ENCODE peak calls at places on chromosomes 2 and 18, in ten cellular contexts. E is PC-9, K is fibroblast of lung, I is heart left ventricle, N is uterus, S is GM12878, G is endothelial cell of umbilical vein, V is ovary, X is WERI-Rb-1, B is tibial nerve. F is an unnamed sample.

GRCh38 chr2:199223791-199224190 is 233.9 kb downstream of the SATB2 start:
- DNase-seq in E (peak; percentile 22), K (peak; percentile 85), I (no peak), N (no peak), S (no peak), G (no peak), V (no peak), X (no peak), B (no peak), F (peak; percentile 69)

GRCh38 chr2:235500110-235500760 is 6.4 kb downstream of the AGAP1 start:
- DNase-seq in E (no peak), K (no peak), I (no peak), N (no peak), S (no peak), G (no peak), V (no peak), X (no peak), B (no peak), F (no peak)

GRCh38 chr2:131033786-131034121 is 59.5 kb downstream of the FAM168B start:
- DNase-seq in E (no peak), K (no peak), I (no peak), N (no peak), S (no peak), G (no peak), V (no peak), X (no peak), B (no peak), F (no peak)

GRCh38 chr2:128187032-128187654 is 96.1 kb downstream of the UGGT1 start:
- DNase-seq in E (no peak), K (peak; percentile 81), I (no peak), N (no peak), S (no peak), G (peak; percentile 85), V (no peak), X (peak; percentile 57), B (no peak), F (peak; percentile 26)

GRCh38 chr2:65231892-65232477 is 4.4 kb downstream of the ACTR2 start:
- DNase-seq in E (no peak), K (peak; percentile 70), I (no peak), N (no peak), S (no peak), G (no peak), V (no peak), X (no peak), B (no peak), F (no peak)

GRCh38 chr18:46886893-46887292 is 30.4 kb downstream of the PIAS2 start:
- DNase-seq in E (no peak), K (no peak), I (no peak), N (no peak), S (no peak), G (no peak), V (no peak), X (no peak), B (no peak), F (no peak)

GRCh38 chr2:214601852-214602251 is 191.0 kb downstream of the VWC2L start:
- DNase-seq in E (no peak), K (no peak), I (no peak), N (no peak), S (no peak), G (no peak), V (no peak), X (no peak), B (no peak), F (no peak)

GRCh38 chr2:209331291-209331844 is 92.5 kb upstream of the MAP2 start:
- DNase-seq in E (no peak), K (peak; percentile 49), I (no peak), N (no peak), S (no peak), G (peak; percentile 43), V (no peak), X (peak; percentile 17), B (no peak), F (peak; percentile 65)

GRCh38 chr2:237566401-237567235 is at the start of gene PRLH:
- DNase-seq in E (no peak), K (no peak), I (no peak), N (peak; percentile 20), S (no peak), G (no peak), V (peak; percentile 32), X (no peak), B (no peak), F (no peak)

GRCh38 chr2:237569896-237570295 is 3.5 kb downstream of the PRLH start:
- DNase-seq in E (no peak), K (no peak), I (no peak), N (no peak), S (no peak), G (no peak), V (no peak), X (no peak), B (no peak), F (no peak)

GRCh38 chr2:237569041-237569440 is 2.7 kb downstream of the PRLH start:
- DNase-seq in E (no peak), K (no peak), I (no peak), N (no peak), S (no peak), G (no peak), V (no peak), X (no peak), B (no peak), F (no peak)

GRCh38 chr2:237567276-237568029 is 1.1 kb downstream of the PRLH start:
- DNase-seq in E (no peak), K (no peak), I (no peak), N (no peak), S (no peak), G (no peak), V (peak; percentile 30), X (no peak), B (no peak), F (no peak)

DNA sequence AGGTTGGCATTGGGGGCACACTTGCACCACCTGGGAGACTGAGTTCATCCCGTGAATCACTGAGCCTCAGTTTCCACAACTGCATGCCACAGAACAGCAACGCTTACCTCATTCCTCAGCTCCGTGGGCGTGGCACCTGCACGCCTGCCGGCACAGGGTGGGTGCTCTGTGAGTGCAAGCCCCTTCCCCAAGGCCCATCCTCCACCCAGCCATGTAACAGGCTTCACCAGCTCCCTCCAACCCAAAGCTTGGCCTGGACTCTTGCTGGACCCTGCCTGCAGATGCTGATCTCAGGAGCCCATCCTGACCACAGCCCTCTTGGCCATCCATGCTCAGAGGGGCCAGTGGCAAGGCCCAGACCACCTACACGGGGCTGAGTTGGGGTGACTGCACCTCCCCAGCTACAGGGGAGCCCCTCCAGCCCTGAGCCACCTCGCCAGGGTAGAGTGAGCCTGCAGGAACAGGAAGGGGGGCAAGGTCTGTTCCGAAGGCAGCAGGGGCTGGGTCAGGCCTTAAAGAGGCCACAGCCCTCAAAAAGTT is 1.8 kb downstream of the PRLH start:
- DNase-seq in E (no peak), K (no peak), I (no peak), N (no peak), S (no peak), G (no peak), V (peak; percentile 24), X (no peak), B (no peak), F (no peak)
- H3K27me3 ChIP-seq in E (peaks cover 16% of the 10 kb centered on the region), K (peaks cover under 1% of the 10 kb centered on the region), I (no peaks in the 10 kb centered on the region), N (no peaks in the 10 kb centered on the region), S (no peaks in the 10 kb centered on the region), G (no peaks in the 10 kb centered on the region), V (no peaks in the 10 kb centered on the region), X (peaks cover 68% of the 10 kb centered on the region), B (peaks cover 18% of the 10 kb centered on the region), F (no peaks in the 10 kb centered on the region)

GRCh38 chr18:65202091-65202490 is 548.7 kb upstream of the CDH7 start:
- DNase-seq in E (no peak), K (no peak), I (no peak), N (no peak), S (no peak), G (no peak), V (no peak), X (no peak), B (no peak), F (no peak)

DNA sequence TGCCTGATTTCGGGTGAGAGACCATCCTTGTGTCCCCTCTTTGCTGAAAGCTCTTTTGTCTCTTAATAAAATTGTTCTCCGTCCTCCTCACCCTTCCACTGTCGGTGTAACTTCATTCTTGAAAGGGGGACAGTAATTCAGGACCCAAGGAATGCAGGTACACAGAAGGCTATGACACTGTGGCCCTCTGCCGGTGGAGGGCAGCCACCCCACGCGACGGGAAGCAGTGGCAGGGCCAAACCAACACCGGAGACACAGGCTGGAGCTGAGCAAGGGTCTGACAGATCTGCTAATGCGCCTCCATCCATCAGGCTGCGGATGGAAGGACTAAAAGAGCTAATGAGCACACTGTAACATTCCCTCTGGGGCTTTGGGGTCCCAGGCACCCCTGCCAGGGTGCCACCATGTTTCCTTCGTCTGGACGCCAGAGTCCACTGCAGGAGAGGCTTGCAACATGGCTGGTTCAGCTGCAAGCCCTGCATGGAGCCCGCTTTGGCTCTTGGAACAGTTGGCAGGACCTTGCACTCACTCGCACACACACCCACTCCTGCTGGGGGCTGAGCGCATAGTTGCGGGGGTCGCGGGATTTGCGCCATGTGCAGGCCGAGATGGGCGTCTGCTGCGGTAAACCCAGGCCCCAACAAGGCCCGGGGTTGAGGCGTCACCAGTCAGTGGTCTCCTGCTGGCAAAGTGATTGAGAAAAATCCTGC is 544.1 kb upstream of the CDH7 start:
- DNase-seq in E (peak; percentile 1), K (no peak), I (peak; percentile 41), N (no peak), S (no peak), G (no peak), V (no peak), X (no peak), B (no peak), F (no peak)
- TF ChIP-seq CTCF in E (no peak), K (no peak), I (no peak), N (no peak), S (peak; percentile 41), G (no peak), V (no peak), X (no peak), B (no peak), F (no peak)

DNA sequence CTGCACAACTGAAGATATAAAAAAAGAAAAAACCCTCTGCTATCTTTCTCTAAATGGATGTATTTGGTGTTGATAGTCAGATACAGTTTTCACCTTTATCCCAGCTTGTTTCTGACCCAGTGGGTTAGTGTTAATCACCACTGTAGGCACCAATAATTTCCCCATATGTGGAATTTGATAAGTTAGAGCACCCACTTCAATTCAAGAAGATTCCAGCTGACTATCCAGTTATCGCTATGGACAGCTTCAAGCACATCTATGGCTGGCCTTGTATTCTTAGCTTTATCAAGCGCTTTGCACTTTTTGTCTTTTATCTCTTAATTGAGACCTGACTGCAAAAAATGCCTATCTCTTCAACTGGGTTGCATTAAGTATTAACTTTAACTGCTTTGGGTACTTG is 200.4 kb downstream of the NR4A2 start:
- DNase-seq in E (no peak), K (no peak), I (no peak), N (no peak), S (no peak), G (no peak), V (no peak), X (no peak), B (no peak), F (no peak)
- H3K4me3 ChIP-seq in E (no peak overlapping the region), K (no peak overlapping the region), I (no peak overlapping the region), N (no peak overlapping the region), S (no peak overlapping the region), G (no peak overlapping the region), V (no peak overlapping the region), X (no peak overlapping the region), B (no peak overlapping the region), F (no peak overlapping the region)

DNA sequence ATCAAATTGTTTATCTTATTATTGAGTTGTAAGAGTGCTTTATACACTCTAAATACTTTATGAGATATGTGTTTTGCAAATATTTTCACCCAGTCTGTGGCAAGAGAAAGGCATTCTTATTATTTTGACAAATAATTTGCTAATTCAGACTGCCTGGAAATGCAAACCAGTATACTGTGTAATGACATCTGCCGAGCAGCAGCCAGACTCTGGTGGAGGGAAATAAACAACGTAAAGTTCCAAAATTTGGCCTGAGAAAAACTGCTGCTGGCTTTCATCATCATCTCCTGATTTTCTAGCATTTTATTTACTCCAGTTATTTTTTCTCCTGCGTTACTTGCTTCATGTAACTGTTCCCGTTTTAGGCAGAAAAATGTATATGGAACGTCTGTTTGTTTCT is 161.6 kb downstream of the RNF152 start:
- DNase-seq in E (no peak), K (no peak), I (no peak), N (no peak), S (no peak), G (no peak), V (no peak), X (no peak), B (no peak), F (no peak)
- H3K27me3 ChIP-seq in E (no peaks in the 10 kb centered on the region), K (no peaks in the 10 kb centered on the region), I (no peaks in the 10 kb centered on the region), N (no peaks in the 10 kb centered on the region), S (no peaks in the 10 kb centered on the region), G (no peaks in the 10 kb centered on the region), V (no peaks in the 10 kb centered on the region), X (no peaks in the 10 kb centered on the region), B (no peaks in the 10 kb centered on the region), F (no peaks in the 10 kb centered on the region)